ENCODE peak calls at places on chromosome 21, in six cellular contexts. One of them, this sample, is unnamed.

GRCh38 chr21:46368533-46369285 is 44.8 kb downstream of the PCNT start:
- DNase-seq in GM23338: no peak
- DNase-seq in tibial artery: no peak
- DNase-seq in stimulated activated CD4-positive, alpha-beta T cell treated with anti-CD3 and anti-CD28 coated beads, Interleukin-2, amount 100 ng/mL, for 48 hours: peak
- DNase-seq in progenitor cell of endocrine pancreas: no peak
- DNase-seq in CD8-positive, alpha-beta memory T cell: peak
- DNase-seq in this sample: no peak

GRCh38 chr21:41581592-41582228 is 73.8 kb upstream of the TMPRSS2 start:
- DNase-seq in GM23338: no peak
- DNase-seq in tibial artery: no peak
- DNase-seq in stimulated activated CD4-positive, alpha-beta T cell treated with anti-CD3 and anti-CD28 coated beads, Interleukin-2, amount 100 ng/mL, for 48 hours: no peak
- DNase-seq in progenitor cell of endocrine pancreas: no peak
- DNase-seq in CD8-positive, alpha-beta memory T cell: no peak
- DNase-seq in this sample: no peak

GRCh38 chr21:37700641-37701202 is 215.5 kb downstream of the KCNJ6 start:
- DNase-seq in GM23338: peak
- DNase-seq in tibial artery: no peak
- DNase-seq in stimulated activated CD4-positive, alpha-beta T cell treated with anti-CD3 and anti-CD28 coated beads, Interleukin-2, amount 100 ng/mL, for 48 hours: no peak
- DNase-seq in progenitor cell of endocrine pancreas: no peak
- DNase-seq in CD8-positive, alpha-beta memory T cell: no peak
- DNase-seq in this sample: peak

GRCh38 chr21:42670058-42670830 is 16.8 kb downstream of the PDE9A start:
- DNase-seq in GM23338: no peak
- DNase-seq in tibial artery: no peak
- DNase-seq in stimulated activated CD4-positive, alpha-beta T cell treated with anti-CD3 and anti-CD28 coated beads, Interleukin-2, amount 100 ng/mL, for 48 hours: no peak
- DNase-seq in progenitor cell of endocrine pancreas: no peak
- DNase-seq in CD8-positive, alpha-beta memory T cell: no peak
- DNase-seq in this sample: no peak

GRCh38 chr21:36654796-36655325 is 44.1 kb upstream of the SIM2 start:
- DNase-seq in GM23338: no peak
- DNase-seq in tibial artery: no peak
- DNase-seq in stimulated activated CD4-positive, alpha-beta T cell treated with anti-CD3 and anti-CD28 coated beads, Interleukin-2, amount 100 ng/mL, for 48 hours: no peak
- DNase-seq in progenitor cell of endocrine pancreas: no peak
- DNase-seq in CD8-positive, alpha-beta memory T cell: no peak
- DNase-seq in this sample: no peak

GRCh38 chr21:32712641-32713040 is 15.2 kb downstream of the SYNJ1 start:
- DNase-seq in GM23338: no peak
- DNase-seq in tibial artery: no peak
- DNase-seq in stimulated activated CD4-positive, alpha-beta T cell treated with anti-CD3 and anti-CD28 coated beads, Interleukin-2, amount 100 ng/mL, for 48 hours: no peak
- DNase-seq in progenitor cell of endocrine pancreas: no peak
- DNase-seq in CD8-positive, alpha-beta memory T cell: no peak
- DNase-seq in this sample: no peak

GRCh38 chr21:35266546-35266945 is 217.4 kb upstream of the RUNX1 start:
- DNase-seq in GM23338: no peak
- DNase-seq in tibial artery: no peak
- DNase-seq in stimulated activated CD4-positive, alpha-beta T cell treated with anti-CD3 and anti-CD28 coated beads, Interleukin-2, amount 100 ng/mL, for 48 hours: no peak
- DNase-seq in progenitor cell of endocrine pancreas: no peak
- DNase-seq in CD8-positive, alpha-beta memory T cell: no peak
- DNase-seq in this sample: no peak

GRCh38 chr21:31663584-31664249 is 4.2 kb downstream of the SOD1 start:
- DNase-seq in GM23338: no peak
- DNase-seq in tibial artery: no peak
- DNase-seq in stimulated activated CD4-positive, alpha-beta T cell treated with anti-CD3 and anti-CD28 coated beads, Interleukin-2, amount 100 ng/mL, for 48 hours: no peak
- DNase-seq in progenitor cell of endocrine pancreas: no peak
- DNase-seq in CD8-positive, alpha-beta memory T cell: no peak
- DNase-seq in this sample: no peak

GRCh38 chr21:42107881-42108553 is 36.9 kb downstream of the UMODL1 start:
- DNase-seq in GM23338: peak
- DNase-seq in tibial artery: peak
- DNase-seq in stimulated activated CD4-positive, alpha-beta T cell treated with anti-CD3 and anti-CD28 coated beads, Interleukin-2, amount 100 ng/mL, for 48 hours: peak
- DNase-seq in progenitor cell of endocrine pancreas: peak
- DNase-seq in CD8-positive, alpha-beta memory T cell: peak
- DNase-seq in this sample: peak

GRCh38 chr21:10272216-10272615 is 249.2 kb upstream of the TPTE start:
- DNase-seq in GM23338: no peak
- DNase-seq in tibial artery: no peak
- DNase-seq in stimulated activated CD4-positive, alpha-beta T cell treated with anti-CD3 and anti-CD28 coated beads, Interleukin-2, amount 100 ng/mL, for 48 hours: no peak
- DNase-seq in progenitor cell of endocrine pancreas: no peak
- DNase-seq in CD8-positive, alpha-beta memory T cell: no peak
- DNase-seq in this sample: no peak

This sample was measured in kidney glomerular epithelial cell.